ENCODE peak calls at places on chromosomes 4 and X, in four cellular contexts. T, X, H and C are unnamed samples.

GRCh38 chrX:36087366-36087765 is 167.8 kb downstream of the CFAP47 start:
- DNase-seq in H (no peak), X (no peak), T (no peak), C (no peak)

GRCh38 chr4:16222957-16223527 is 3.2 kb downstream of the TAPT1 start:
- DNase-seq in T (no peak), H (no peak), X (no peak), C (no peak)

GRCh38 chrX:37378830-37379229 is 29.7 kb downstream of the PRRG1 start:
- DNase-seq in T (no peak), X (no peak), H (no peak), C (no peak)

GRCh38 chr4:53494851-53495250 is 96.4 kb downstream of the LNX1 start:
- DNase-seq in H (peak; percentile 90), T (no peak), X (no peak), C (no peak)

GRCh38 chrX:154824638-154825037 is 9.8 kb downstream of the SMIM9 start:
- DNase-seq in H (no peak), T (no peak), X (no peak), C (no peak)

GRCh38 chr4:85744950-85745349 is 270.0 kb downstream of the ARHGAP24 start:
- DNase-seq in X (no peak), T (no peak), H (peak; percentile 85), C (no peak)

GRCh38 chr4:109432203-109432602 is 1.4 kb upstream of the SEC24B start:
- DNase-seq in T (no peak), H (no peak), X (no peak), C (no peak)

GRCh38 chr4:133320576-133321170 is 171.6 kb downstream of the PCDH10 start:
- DNase-seq in H (peak; percentile 20), X (no peak), T (peak; percentile 1), C (no peak)

GRCh38 chr4:48047421-48047844 is 30.9 kb downstream of the NIPAL1 start:
- DNase-seq in H (no peak), T (no peak), X (peak; percentile 7), C (peak; percentile 43)

GRCh38 chr4:44256414-44256813 is 192.2 kb downstream of the KCTD8 start:
- DNase-seq in H (no peak), T (no peak), X (no peak), C (no peak)

GRCh38 chr4:184628103-184628502 is 21.1 kb downstream of the CASP3 start:
- DNase-seq in H (no peak), T (no peak), X (no peak), C (no peak)

GRCh38 chr4:81260443-81261102 is 45.6 kb upstream of the PRKG2 start:
- DNase-seq in T (no peak), H (no peak), X (no peak), C (no peak)